ENCODE peak calls at places on chromosome 16, in four cellular contexts. Q is HepG2, V is K562, T is H1. C is an unnamed sample.

GRCh38 chr16:77868478-77868877 is 80.1 kb downstream of the VAT1L start:
- DNase-seq in Q (no peak), V (no peak), T (no peak), C (no peak)

GRCh38 chr16:62620259-62620658 is 584.0 kb upstream of the CDH8 start:
- DNase-seq in Q (no peak), V (no peak), T (no peak), C (no peak)

GRCh38 chr16:80804061-80804450 is 342 bp downstream of the CDYL2 start:
- DNase-seq in Q (peak), V (peak), T (no peak), C (peak)

GRCh38 chr16:19718624-19718965 is 524 bp downstream of the IQCK start:
- DNase-seq in Q (no peak), V (no peak), T (no peak), C (no peak)

GRCh38 chr16:35198223-35199199 is 1739.1 kb downstream of the TP53TG3F start:
- DNase-seq in Q (no peak), V (no peak), T (no peak), C (no peak)

GRCh38 chr16:73196670-73197069 is 148.7 kb upstream of the ZFHX3 start:
- DNase-seq in Q (peak), V (peak), T (peak), C (peak)

GRCh38 chr16:16982614-16983013 is 488.1 kb downstream of the XYLT1 start:
- DNase-seq in Q (no peak), V (no peak), T (no peak), C (no peak)

GRCh38 chr16:85589688-85590505 is 23.2 kb upstream of the GSE1 start:
- DNase-seq in Q (no peak), V (no peak), T (no peak), C (no peak)

GRCh38 chr16:85611455-85612190 is 1.5 kb upstream of the GSE1 start:
- DNase-seq in Q (peak), V (peak), T (no peak), C (peak)

GRCh38 chr16:10770907-10771306 is 27.3 kb downstream of the NUBP1 start:
- DNase-seq in Q (no peak), V (no peak), T (no peak), C (no peak)

GRCh38 chr16:85661131-85662035 is 27.4 kb downstream of the GINS2 start:
- DNase-seq in Q (no peak), V (no peak), T (no peak), C (no peak)

GRCh38 chr16:85306071-85306792 is 194.0 kb upstream of the CIBAR2 start:
- DNase-seq in Q (peak), V (peak), T (no peak), C (peak)

GRCh38 chr16:87274808-87275207 is 42.4 kb downstream of the C16orf95 start:
- DNase-seq in Q (no peak), V (no peak), T (no peak), C (no peak)

GRCh38 chr16:4358831-4359561 is 7.9 kb upstream of the PAM16 start:
- DNase-seq in Q (peak), V (peak), T (no peak), C (no peak)

GRCh38 chr16:7086842-7087616 is 245.6 kb upstream of the RBFOX1 start:
- DNase-seq in Q (peak), V (no peak), T (peak), C (no peak)

GRCh38 chr16:20910781-20911321 is 10.3 kb downstream of the LYRM1 start:
- DNase-seq in Q (no peak), V (no peak), T (no peak), C (peak)

GRCh38 chr16:84406006-84406963 is 37.9 kb downstream of the ATP2C2 start:
- DNase-seq in Q (no peak), V (peak), T (no peak), C (no peak)

GRCh38 chr16:81447383-81448101 is 2.9 kb downstream of the CMIP start:
- DNase-seq in Q (peak), V (no peak), T (no peak), C (peak)

GRCh38 chr16:27326738-27327585 is 13.2 kb downstream of the IL4R start:
- DNase-seq in Q (peak), V (no peak), T (peak), C (peak)

GRCh38 chr16:12229759-12230594 is 253.4 kb downstream of the SNX29 start:
- DNase-seq in Q (peak), V (no peak), T (no peak), C (no peak)

GRCh38 chr16:27759301-27759871 is 209.4 kb downstream of the KATNIP start:
- DNase-seq in Q (no peak), V (no peak), T (no peak), C (peak)

GRCh38 chr16:73405851-73406250 is 357.9 kb upstream of the ZFHX3 start:
- DNase-seq in Q (no peak), V (no peak), T (no peak), C (no peak)

DNA sequence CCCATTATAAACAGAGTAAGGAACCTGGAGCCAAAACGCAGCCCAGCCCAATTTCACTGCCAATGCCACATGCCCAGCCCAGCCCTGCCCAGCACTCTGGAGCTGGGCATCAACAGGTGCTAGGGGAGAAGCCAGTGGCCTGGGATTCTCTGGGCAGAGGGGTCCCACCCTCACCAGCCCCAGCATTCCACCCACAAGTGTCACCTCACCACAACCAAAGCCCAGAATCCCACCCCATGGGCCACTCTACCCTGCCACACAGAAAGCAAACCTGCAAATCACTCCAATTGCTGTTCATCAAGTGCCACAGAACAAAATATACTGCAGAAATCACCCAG is 102.5 kb upstream of the CDH5 start:
- DNase-seq in Q (no peak), V (no peak), T (no peak), C (no peak)
- TF ChIP-seq JUN in Q (no peak), V (no peak), T (no peak), C (no peak)

GRCh38 chr16:726188-726437 is 130 bp downstream of the CCDC78 start:
- DNase-seq in Q (no peak), V (no peak), T (no peak), C (no peak)
- H2AFZ ChIP-seq in Q (no peak), V (no peak), T (no peak), C (no peak)

GRCh38 chr16:50610331-50611262 is 62.4 kb downstream of the NKD1 start:
- DNase-seq in Q (no peak), V (peak), T (no peak), C (no peak)
- TF ChIP-seq JUN in Q (no peak), V (no peak), T (no peak), C (no peak)

DNA sequence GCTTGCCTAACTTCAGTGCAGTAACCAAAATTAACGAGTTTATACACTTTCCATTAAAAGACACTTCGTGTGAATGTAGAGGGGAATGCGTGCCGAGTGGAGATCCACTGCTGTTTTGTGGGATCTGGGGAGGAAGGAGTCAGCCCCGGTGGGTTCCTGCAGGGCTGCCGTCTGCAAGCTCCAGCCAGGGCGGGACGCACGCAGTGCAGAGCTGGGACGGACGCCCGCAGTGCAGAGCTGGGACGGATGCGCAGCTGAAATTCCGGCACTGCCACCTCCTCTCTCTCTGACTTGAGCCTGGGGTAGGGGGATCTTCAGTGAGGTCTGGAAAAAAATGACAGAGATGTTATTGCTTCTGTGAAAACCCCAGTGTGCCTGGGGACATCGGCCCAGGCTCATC is 16.5 kb upstream of the ZC3H18 start:
- DNase-seq in Q (no peak), V (no peak), T (no peak), C (no peak)
- H2AFZ ChIP-seq in Q (no peak), V (no peak), T (no peak), C (no peak)

GRCh38 chr16:54236761-54237160 is 49.8 kb downstream of the IRX3 start:
- DNase-seq in Q (no peak), V (no peak), T (no peak), C (no peak)
- TF ChIP-seq JUN in Q (no peak), V (no peak), T (no peak), C (no peak)

GRCh38 chr16:49483651-49484451 is 110.2 kb downstream of the C16orf78 start:
- DNase-seq in Q (no peak), V (no peak), T (no peak), C (no peak)
- H2AFZ ChIP-seq in Q (no peak), V (no peak), T (peak), C (no peak)

GRCh38 chr16:14302031-14302398 is 230.9 kb downstream of the MRTFB start:
- DNase-seq in Q (peak), V (peak), T (no peak), C (peak)
- TF ChIP-seq JUN in Q (no peak), V (no peak), T (no peak), C (no peak)

GRCh38 chr16:48526058-48526957 is 83.7 kb downstream of the N4BP1 start:
- DNase-seq in Q (peak), V (no peak), T (peak), C (no peak)
- H2AFZ ChIP-seq in Q (no peak), V (no peak), T (peak), C (no peak)